ENCODE peak calls at places on chromosomes 3 and 15, in five cellular contexts. W, N, E, R and D are unnamed samples.

GRCh38 chr3:186824430-186825139 is 17.9 kb upstream of the ADIPOQ start:
- DNase-seq in W (no peak), N (no peak), E (no peak), R (no peak), D (no peak)

GRCh38 chr3:156477306-156477705 is 77.6 kb downstream of the SSR3 start:
- DNase-seq in W (no peak), N (no peak), E (no peak), R (peak; percentile 46), D (no peak)

GRCh38 chr3:27141668-27142067 is 227.5 kb downstream of the NEK10 start:
- DNase-seq in W (no peak), N (no peak), E (no peak), R (no peak), D (no peak)

GRCh38 chr15:75161788-75162414 is 39.8 kb upstream of the C15orf39 start:
- DNase-seq in W (no peak), N (no peak), E (no peak), R (no peak), D (no peak)

GRCh38 chr3:139421459-139421858 is 32.0 kb upstream of the COPB2 start:
- DNase-seq in W (no peak), N (no peak), E (no peak), R (no peak), D (no peak)

GRCh38 chr15:64699767-64700388 is 75.5 kb downstream of the RBPMS2 start:
- DNase-seq in W (peak; percentile 18), N (no peak), E (no peak), R (no peak), D (no peak)

GRCh38 chr3:191334359-191334893 is 4.1 kb upstream of the UTS2B start:
- DNase-seq in W (no peak), N (no peak), E (no peak), R (no peak), D (no peak)

GRCh38 chr3:103127116-103127630 is 692.4 kb downstream of the ZPLD1 start:
- DNase-seq in W (no peak), N (no peak), E (no peak), R (no peak), D (no peak)

GRCh38 chr3:51389423-51390183 is 1.5 kb upstream of the RBM15B start:
- DNase-seq in W (peak; percentile 50), N (peak; percentile 88), E (no peak), R (peak; percentile 22), D (no peak)

GRCh38 chr3:116777181-116777840 is 67.7 kb downstream of the TUSC7 start:
- DNase-seq in W (no peak), N (no peak), E (no peak), R (no peak), D (no peak)

GRCh38 chr15:76206325-76206976 is 104.8 kb downstream of the ETFA start:
- DNase-seq in W (no peak), N (no peak), E (no peak), R (no peak), D (no peak)

GRCh38 chr3:16240229-16241023 is 24.3 kb downstream of the DPH3 start:
- DNase-seq in W (no peak), N (no peak), E (no peak), R (peak; percentile 64), D (no peak)

GRCh38 chr15:57747206-57747605 is 40.7 kb downstream of the POLR2M start:
- DNase-seq in W (no peak), N (peak; percentile 76), E (no peak), R (no peak), D (no peak)

GRCh38 chr15:67120839-67121540 is 55.6 kb downstream of the SMAD3 start:
- DNase-seq in W (no peak), N (peak; percentile 96), E (no peak), R (peak; percentile 72), D (no peak)

GRCh38 chr3:100040446-100040845 is 73.9 kb downstream of the FILIP1L start:
- DNase-seq in W (no peak), N (no peak), E (no peak), R (no peak), D (no peak)

GRCh38 chr15:76994971-76995945 is at the start of gene PSTPIP1:
- DNase-seq in W (no peak), N (peak; percentile 90), E (no peak), R (no peak), D (peak; percentile 12)

GRCh38 chr3:12423918-12424634 is 60.2 kb upstream of the TSEN2 start:
- DNase-seq in W (no peak), N (no peak), E (no peak), R (no peak), D (no peak)

GRCh38 chr3:43692085-43692484 is 1.3 kb downstream of the ABHD5 start:
- DNase-seq in W (no peak), N (no peak), E (no peak), R (no peak), D (no peak)

GRCh38 chr15:92283813-92284212 is 109.9 kb upstream of the ST8SIA2 start:
- DNase-seq in W (no peak), N (no peak), E (no peak), R (no peak), D (no peak)

GRCh38 chr3:22129101-22129500 is 378.1 kb upstream of the ZNF385D start:
- DNase-seq in W (no peak), N (no peak), E (no peak), R (no peak), D (no peak)

GRCh38 chr3:194272861-194273266 is 78.3 kb downstream of the CPN2 start:
- DNase-seq in W (no peak), N (no peak), E (no peak), R (no peak), D (no peak)

GRCh38 chr3:77190281-77190841 is 150.5 kb downstream of the ROBO2 start:
- DNase-seq in W (no peak), N (no peak), E (no peak), R (no peak), D (no peak)

GRCh38 chr15:97168704-97169475 is 791.6 kb upstream of the ARRDC4 start:
- DNase-seq in W (no peak), N (no peak), E (no peak), R (no peak), D (no peak)

GRCh38 chr3:42804831-42805821 is 836 bp upstream of the HIGD1A start:
- DNase-seq in W (no peak), N (peak; percentile 60), E (no peak), R (no peak), D (no peak)

GRCh38 chr15:85748729-85749128 is 46.0 kb downstream of the KLHL25 start:
- DNase-seq in W (no peak), N (no peak), E (no peak), R (no peak), D (no peak)

GRCh38 chr3:86563358-86563970 is 427.5 kb downstream of the VGLL3 start:
- DNase-seq in W (no peak), N (no peak), E (no peak), R (peak; percentile 23), D (no peak)

GRCh38 chr15:77187751-77188464 is 117.0 kb upstream of the TSPAN3 start:
- DNase-seq in W (no peak), N (peak; percentile 77), E (no peak), R (peak; percentile 40), D (peak; percentile 3)

GRCh38 chr3:58556761-58557181 is 19.8 kb upstream of the ACOX2 start:
- DNase-seq in W (no peak), N (no peak), E (no peak), R (no peak), D (no peak)

GRCh38 chr3:140187648-140188221 is 252.8 kb downstream of the CLSTN2 start:
- DNase-seq in W (no peak), N (no peak), E (no peak), R (no peak), D (no peak)

GRCh38 chr3:38479431-38480092 is 16.6 kb upstream of the EXOG start:
- DNase-seq in W (peak; percentile 41), N (peak; percentile 85), E (peak; percentile 18), R (peak; percentile 49), D (no peak)

GRCh38 chr3:61894988-61895935 is 333.9 kb downstream of the PTPRG start:
- DNase-seq in W (no peak), N (peak; percentile 81), E (no peak), R (peak; percentile 85), D (no peak)

GRCh38 chr15:25054329-25054728 is 99.5 kb downstream of the SNRPN start:
- DNase-seq in W (no peak), N (no peak), E (no peak), R (no peak), D (no peak)

GRCh38 chr3:188157407-188157806 is 3.5 kb downstream of the LPP start:
- DNase-seq in W (no peak), N (no peak), E (no peak), R (no peak), D (no peak)

GRCh38 chr15:37586976-37587375 is 347.5 kb upstream of the TMCO5A start:
- DNase-seq in W (no peak), N (no peak), E (no peak), R (no peak), D (no peak)

GRCh38 chr3:168620854-168621253 is 525.1 kb upstream of the GOLIM4 start:
- DNase-seq in W (peak; percentile 53), N (no peak), E (no peak), R (no peak), D (no peak)

GRCh38 chr3:125083776-125084175 is 28.0 kb upstream of the HEG1 start:
- DNase-seq in W (no peak), N (no peak), E (no peak), R (peak; percentile 52), D (no peak)

GRCh38 chr15:66729339-66729951 is 27.4 kb downstream of the SMAD6 start:
- DNase-seq in W (no peak), N (no peak), E (no peak), R (peak; percentile 43), D (no peak)

GRCh38 chr3:115148142-115148790 is 1.2 kb upstream of the ZBTB20 start:
- DNase-seq in W (no peak), N (no peak), E (no peak), R (no peak), D (no peak)

GRCh38 chr3:28856796-28857195 is 424.1 kb upstream of the RBMS3 start:
- DNase-seq in W (no peak), N (no peak), E (no peak), R (no peak), D (no peak)

GRCh38 chr3:158761350-158761749 is 29.1 kb upstream of the RARRES1 start:
- DNase-seq in W (no peak), N (no peak), E (no peak), R (no peak), D (no peak)